ENCODE peak calls at places on chromosomes 7 and 10, in ten cellular contexts. Y is GM23338, S is GM23248, G is HCT116, F is PC-9, O is hepatocyte, C is SK-N-SH, X is MM.1S, B is OCI-LY7, Q is PC-3. K is an unnamed sample.

GRCh38 chr7:134660961-134661376 is 14.3 kb downstream of the BPGM start:
- DNase-seq in Y (no peak), S (peak; percentile 84), G (no peak), F (no peak), O (no peak), C (no peak), X (no peak), B (no peak), Q (no peak), K (no peak)

GRCh38 chr7:157513682-157514081 is 176.9 kb downstream of the DNAJB6 start:
- DNase-seq in Y (no peak), S (no peak), G (no peak), F (no peak), O (no peak), C (no peak), X (peak; percentile 35), B (no peak), Q (no peak), K (no peak)

GRCh38 chr7:23530355-23530754 is 1.4 kb downstream of the TRA2A start:
- DNase-seq in Y (peak; percentile 71), S (peak; percentile 68), G (no peak), F (peak; percentile 72), O (peak; percentile 55), C (peak; percentile 59), X (peak; percentile 67), B (peak; percentile 71), Q (peak; percentile 51), K (peak; percentile 78)

GRCh38 chr7:142866361-142867096 is 11.7 kb downstream of the EPHB6 start:
- DNase-seq in Y (peak; percentile 85), S (peak; percentile 35), G (no peak), F (peak; percentile 36), O (peak; percentile 62), C (peak; percentile 88), X (peak; percentile 30), B (peak; percentile 29), Q (peak; percentile 73), K (peak; percentile 50)

GRCh38 chr7:80127412-80128150 is 7.0 kb upstream of the GNAI1 start:
- DNase-seq in Y (peak; percentile 91), S (no peak), G (no peak), F (no peak), O (peak; percentile 35), C (no peak), X (peak; percentile 92), B (no peak), Q (no peak), K (no peak)

GRCh38 chr10:131266936-131267813 is 44.3 kb downstream of the TCERG1L start:
- DNase-seq in Y (no peak), S (no peak), G (no peak), F (no peak), O (no peak), C (no peak), X (no peak), B (no peak), Q (no peak), K (no peak)

GRCh38 chr10:25398680-25399079 is 223.9 kb downstream of the GPR158 start:
- DNase-seq in Y (peak; percentile 5), S (no peak), G (no peak), F (no peak), O (no peak), C (no peak), X (no peak), B (no peak), Q (no peak), K (no peak)

GRCh38 chr10:88008866-88009470 is 145.5 kb downstream of the PTEN start:
- DNase-seq in Y (no peak), S (peak; percentile 4), G (no peak), F (no peak), O (no peak), C (no peak), X (no peak), B (no peak), Q (no peak), K (no peak)

GRCh38 chr7:117279931-117280525 is 42.8 kb downstream of the WNT2 start:
- DNase-seq in Y (no peak), S (peak; percentile 10), G (no peak), F (no peak), O (no peak), C (no peak), X (no peak), B (no peak), Q (no peak), K (no peak)

GRCh38 chr7:35645691-35646090 is 49.2 kb downstream of the HERPUD2 start:
- DNase-seq in Y (no peak), S (no peak), G (no peak), F (no peak), O (no peak), C (no peak), X (peak; percentile 35), B (no peak), Q (no peak), K (no peak)
- H3K9me2 ChIP-seq in Y (no peaks in the 10 kb centered on the region), S (no peaks in the 10 kb centered on the region), G (no peaks in the 10 kb centered on the region), F (no peaks in the 10 kb centered on the region), O (no peaks in the 10 kb centered on the region), C (no peaks in the 10 kb centered on the region), X (no peaks in the 10 kb centered on the region), B (no peaks in the 10 kb centered on the region), Q (no peaks in the 10 kb centered on the region), K (no peaks in the 10 kb centered on the region)

DNA sequence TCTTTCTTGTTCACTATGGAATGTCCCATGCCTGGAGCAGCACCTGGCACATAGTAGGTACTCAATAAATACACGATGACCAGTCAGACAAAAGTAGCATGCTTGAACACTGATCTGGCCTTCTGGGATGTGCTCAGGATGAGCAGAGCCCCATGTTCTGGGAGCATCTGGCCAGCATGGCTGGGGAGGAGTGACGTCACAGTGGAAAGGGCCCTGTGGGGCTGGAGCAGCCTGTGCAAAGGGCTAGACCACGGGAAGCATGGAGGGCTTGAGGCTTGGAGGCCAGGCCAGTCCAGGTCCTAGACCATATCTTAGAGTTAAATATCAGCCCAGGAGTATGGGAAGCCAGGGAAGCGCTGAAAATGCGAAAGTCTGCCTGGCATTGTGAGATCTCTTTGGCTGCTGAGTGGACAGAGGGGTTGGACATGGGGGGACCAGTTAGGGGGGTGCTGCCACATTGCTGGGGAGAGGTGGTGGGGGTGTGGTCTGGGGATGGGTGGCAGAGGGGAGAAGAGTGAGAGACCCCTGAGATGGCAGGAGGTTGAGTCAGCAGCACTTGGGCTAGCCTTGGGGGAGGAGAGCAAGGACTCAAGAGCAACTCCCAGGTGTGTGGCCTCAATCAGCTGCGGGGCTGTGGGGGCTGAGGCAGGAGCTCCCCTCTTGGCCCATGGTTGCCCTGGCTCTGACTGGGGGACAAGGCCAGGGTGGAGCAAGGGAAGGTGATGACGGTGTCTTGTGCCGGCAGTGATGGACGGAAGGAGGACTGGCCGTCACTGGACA is 34.9 kb downstream of the ZCCHC24 start:
- DNase-seq in Y (no peak), S (no peak), G (no peak), F (no peak), O (no peak), C (no peak), X (no peak), B (no peak), Q (no peak), K (no peak)
- H4K20me1 ChIP-seq in Y (no peaks in the 10 kb centered on the region), S (no peaks in the 10 kb centered on the region), G (no peaks in the 10 kb centered on the region), F (no peaks in the 10 kb centered on the region), O (no peaks in the 10 kb centered on the region), C (peaks cover 28% of the 10 kb centered on the region), X (no peaks in the 10 kb centered on the region), B (no peaks in the 10 kb centered on the region), Q (peaks cover 4% of the 10 kb centered on the region), K (peaks cover 7% of the 10 kb centered on the region)

GRCh38 chr10:31605426-31605825 is 286.4 kb downstream of the ZEB1 start:
- DNase-seq in Y (no peak), S (no peak), G (no peak), F (no peak), O (no peak), C (no peak), X (no peak), B (no peak), Q (no peak), K (no peak)

GRCh38 chr10:31602541-31603244 is 283.7 kb downstream of the ZEB1 start:
- DNase-seq in Y (peak; percentile 78), S (peak; percentile 96), G (no peak), F (no peak), O (peak; percentile 70), C (peak; percentile 70), X (no peak), B (no peak), Q (no peak), K (no peak)

GRCh38 chr10:31604646-31605170 is 285.7 kb downstream of the ZEB1 start:
- DNase-seq in Y (no peak), S (no peak), G (no peak), F (no peak), O (no peak), C (no peak), X (no peak), B (no peak), Q (no peak), K (no peak)

GRCh38 chr10:31604141-31604540 is 285.1 kb downstream of the ZEB1 start:
- DNase-seq in Y (peak; percentile 24), S (peak; percentile 37), G (no peak), F (no peak), O (peak; percentile 21), C (no peak), X (no peak), B (no peak), Q (no peak), K (no peak)

DNA sequence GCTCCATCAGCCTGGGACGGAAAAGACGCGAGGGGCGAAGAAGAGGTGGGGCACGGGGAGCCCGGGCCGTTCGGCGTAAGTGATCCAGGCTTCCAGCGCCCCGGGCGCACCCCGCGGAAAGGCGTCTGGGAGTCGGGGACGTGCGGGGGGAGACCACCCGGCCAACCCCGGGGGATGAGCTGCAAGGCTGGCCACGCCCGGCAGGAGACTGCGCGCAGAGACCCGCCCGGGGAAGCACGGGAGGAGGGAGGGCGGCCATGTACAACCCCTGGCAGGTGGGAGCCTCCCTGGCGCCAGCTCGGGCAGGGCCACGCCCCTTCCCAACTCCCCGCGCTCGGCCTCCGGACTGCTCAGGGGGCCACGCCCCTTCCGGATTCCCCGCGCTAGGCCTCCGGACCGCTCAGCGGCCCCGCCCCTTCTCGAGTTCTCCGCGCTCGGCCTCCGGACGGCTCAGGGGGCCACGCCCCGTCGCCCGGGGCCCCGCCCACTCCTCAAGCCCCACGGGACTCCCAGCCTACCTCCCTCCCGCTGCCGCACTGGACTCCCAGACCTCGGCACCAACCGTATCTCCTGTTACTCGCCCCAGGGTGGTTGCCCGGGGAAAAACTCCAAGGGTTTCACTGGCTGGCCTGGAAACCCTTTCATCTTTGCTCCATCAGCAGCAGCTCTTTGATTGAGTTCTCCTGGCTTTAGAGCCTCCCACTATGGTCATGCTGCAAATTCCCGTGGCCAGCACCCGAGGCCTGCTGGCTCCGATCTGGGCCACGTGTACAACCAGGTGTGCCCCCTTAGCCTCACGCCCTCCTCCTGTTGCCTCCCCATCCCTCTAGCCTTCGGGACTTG is 284.4 kb downstream of the ZEB1 start:
- DNase-seq in Y (peak; percentile 99), S (peak; percentile 98), G (peak; percentile 90), F (peak; percentile 77), O (peak; percentile 99), C (peak; percentile 98), X (peak; percentile 98), B (no peak), Q (peak; percentile 95), K (no peak)
- H2AFZ ChIP-seq in Y (peak overlapping the region; percentile 96), S (peak overlapping the region; percentile 86), G (peak overlapping the region; percentile 80), F (peak overlapping the region; percentile 97), O (peak overlapping the region; percentile 86), C (peak overlapping the region; percentile 95), X (peak overlapping the region; percentile 97), B (no peak overlapping the region), Q (peak overlapping the region; percentile 87), K (no peak overlapping the region)

DNA sequence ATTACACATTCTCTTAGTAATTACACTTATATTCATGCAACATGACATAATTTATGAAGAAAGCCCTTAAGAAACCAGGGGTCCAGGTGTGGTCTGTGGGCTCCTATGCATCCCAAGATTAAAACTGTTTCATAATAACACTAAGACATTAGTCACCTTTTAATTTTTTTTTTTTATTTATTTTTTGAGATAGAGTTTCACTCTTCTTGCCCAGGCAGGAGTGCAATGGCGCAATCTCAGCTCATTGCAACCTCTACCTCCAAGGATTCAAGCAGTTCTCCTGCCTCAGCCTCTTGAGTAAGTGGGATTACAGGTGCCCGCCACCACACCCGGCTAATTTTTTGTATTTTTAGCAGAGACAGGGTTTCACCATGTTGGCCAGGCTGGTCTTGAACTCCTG is 12.5 kb downstream of the GDI2 start:
- DNase-seq in Y (no peak), S (no peak), G (no peak), F (peak; percentile 37), O (no peak), C (no peak), X (no peak), B (no peak), Q (no peak), K (no peak)
- H3K9me2 ChIP-seq in Y (no peaks in the 10 kb centered on the region), S (no peaks in the 10 kb centered on the region), G (no peaks in the 10 kb centered on the region), F (no peaks in the 10 kb centered on the region), O (no peaks in the 10 kb centered on the region), C (no peaks in the 10 kb centered on the region), X (no peaks in the 10 kb centered on the region), B (no peaks in the 10 kb centered on the region), Q (no peaks in the 10 kb centered on the region), K (no peaks in the 10 kb centered on the region)